ENCODE peak calls at places on chromosomes 11 and 22, in six cellular contexts. V is endodermal cell, Q is transverse colon, N is hepatocyte, L is retinal pigment epithelial cell, T is A549. M is an unnamed sample.

GRCh38 chr22:49039625-49040024 is 788.0 kb downstream of the BRD1 start:
- DNase-seq in V (no peak), T (no peak), Q (no peak), N (no peak), L (no peak), M (no peak)

GRCh38 chr22:24333301-24333700 is 62.7 kb downstream of the SPECC1L start:
- DNase-seq in L (no peak), Q (no peak), V (no peak), T (no peak), N (no peak), M (no peak)

GRCh38 chr11:126390418-126390817 is 34.9 kb downstream of the ST3GAL4 start:
- DNase-seq in V (no peak), T (no peak), Q (no peak), L (no peak), N (no peak), M (no peak)

GRCh38 chr22:30079952-30080533 is at the start of gene HORMAD2:
- DNase-seq in T (no peak), V (peak), Q (peak), L (peak), N (peak), M (no peak)

GRCh38 chr11:83721286-83721685 is 435.1 kb upstream of the CCDC90B start:
- DNase-seq in L (no peak), N (no peak), V (no peak), T (no peak), Q (no peak), M (no peak)

GRCh38 chr11:113885897-113886296 is 10.5 kb upstream of the USP28 start:
- DNase-seq in N (no peak), V (peak), Q (no peak), L (no peak), T (no peak), M (no peak)

GRCh38 chr22:33018232-33018864 is 39.8 kb downstream of the SYN3 start:
- DNase-seq in Q (peak), V (peak), N (peak), L (no peak), T (peak), M (no peak)

GRCh38 chr22:41787331-41787730 is 13.1 kb upstream of the CCDC134 start:
- DNase-seq in N (no peak), V (no peak), T (no peak), L (no peak), Q (no peak), M (no peak)

GRCh38 chr11:29300441-29300840 is 716.4 kb downstream of the KCNA4 start:
- DNase-seq in T (no peak), N (no peak), Q (no peak), L (no peak), V (no peak), M (no peak)

GRCh38 chr11:3674189-3674588 is 3.0 kb upstream of the CHRNA10 start:
- DNase-seq in T (no peak), Q (no peak), N (no peak), V (no peak), L (peak), M (no peak)

GRCh38 chr11:68816917-68817419 is 24.7 kb downstream of the CPT1A start:
- DNase-seq in Q (no peak), V (no peak), L (no peak), T (no peak), N (no peak), M (no peak)

GRCh38 chr11:28058333-28058732 is 49.6 kb downstream of the KIF18A start:
- DNase-seq in T (no peak), V (no peak), L (peak), N (no peak), Q (no peak), M (no peak)

GRCh38 chr22:39496131-39496838 is 5.8 kb upstream of the MIEF1 start:
- DNase-seq in V (peak), N (peak), L (no peak), Q (peak), T (peak), M (no peak)

GRCh38 chr11:70651036-70651435 is 252.7 kb downstream of the CTTN start:
- DNase-seq in V (no peak), T (no peak), L (no peak), Q (no peak), N (no peak), M (no peak)

GRCh38 chr11:119700536-119701346 is 28.3 kb downstream of the NECTIN1 start:
- DNase-seq in Q (no peak), T (no peak), L (no peak), N (no peak), V (no peak), M (no peak)

GRCh38 chr22:41301085-41302015 is at the start of gene ZC3H7B:
- DNase-seq in L (no peak), N (peak), Q (peak), V (peak), T (peak), M (peak)

GRCh38 chr11:46235777-46236688 is 41.4 kb upstream of the CREB3L1 start:
- DNase-seq in V (no peak), L (no peak), T (no peak), N (no peak), Q (no peak), M (no peak)

GRCh38 chr11:118152552-118153471 is at the start of gene SCN4B:
- DNase-seq in N (peak), L (no peak), V (peak), T (peak), Q (peak), M (no peak)

GRCh38 chr22:24069721-24070120 is 58.6 kb downstream of the CABIN1 start:
- DNase-seq in V (no peak), Q (peak), N (no peak), T (no peak), L (no peak), M (no peak)

GRCh38 chr11:46106530-46107407 is 14.5 kb downstream of the PHF21A start:
- DNase-seq in Q (no peak), V (no peak), T (no peak), L (no peak), N (no peak), M (no peak)

GRCh38 chr22:16717699-16718558 is 107.3 kb downstream of the XKR3 start:
- DNase-seq in T (no peak), Q (no peak), L (no peak), V (no peak), N (no peak), M (no peak)

GRCh38 chr11:71545405-71545966 is 2.7 kb upstream of the KRTAP5-9 start:
- DNase-seq in T (no peak), V (no peak), Q (no peak), L (no peak), N (no peak), M (no peak)

GRCh38 chr11:66346476-66347424 is 679 bp downstream of the B4GAT1 start:
- DNase-seq in T (no peak), N (peak), L (no peak), V (no peak), Q (no peak), M (no peak)

GRCh38 chr11:122791836-122792235 is 46.5 kb upstream of the CRTAM start:
- DNase-seq in V (no peak), N (peak), L (peak), Q (no peak), T (no peak), M (no peak)

GRCh38 chr11:8138526-8138925 is 30.3 kb downstream of the RIC3 start:
- DNase-seq in T (no peak), Q (no peak), V (no peak), L (no peak), N (no peak), M (no peak)

GRCh38 chr22:17966403-17966717 is 58.0 kb downstream of the MICAL3 start:
- DNase-seq in N (no peak), Q (no peak), V (no peak), T (no peak), L (no peak), M (no peak)

GRCh38 chr22:17970205-17970708 is 54.1 kb downstream of the MICAL3 start:
- DNase-seq in L (no peak), N (no peak), V (no peak), T (no peak), Q (no peak), M (no peak)

GRCh38 chr22:17969732-17970131 is 54.6 kb downstream of the MICAL3 start:
- DNase-seq in Q (no peak), L (peak), N (peak), T (peak), V (no peak), M (no peak)

GRCh38 chr22:17965538-17966402 is 58.6 kb downstream of the MICAL3 start:
- DNase-seq in T (no peak), L (no peak), V (no peak), N (no peak), Q (no peak), M (no peak)

DNA sequence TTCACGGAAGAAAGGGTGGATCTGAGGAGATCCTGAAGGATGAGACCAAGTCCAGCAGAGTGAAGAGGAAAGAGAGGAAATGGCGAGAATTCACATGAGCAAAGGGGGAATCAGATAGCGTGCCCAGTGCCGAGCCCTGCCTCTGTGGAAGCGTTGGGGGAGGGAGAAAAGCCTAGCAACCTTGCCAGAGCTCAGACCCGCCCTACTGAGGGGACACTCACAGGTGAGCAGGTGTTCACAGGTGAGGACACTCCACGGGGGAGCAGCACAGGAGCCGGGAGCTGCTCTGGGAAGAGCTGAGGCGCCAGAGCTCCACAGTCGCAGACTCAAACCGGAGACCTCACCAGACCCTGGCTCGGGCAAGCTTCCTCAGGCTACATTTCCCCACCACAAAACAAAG is 56.2 kb downstream of the MICAL3 start:
- DNase-seq in N (no peak), Q (no peak), L (no peak), V (no peak), T (no peak), M (no peak)
- TF ChIP-seq CTCF in N (no peak), Q (no peak), L (no peak), V (no peak), T (no peak), M (no peak)

GRCh38 chr11:13114566-13115465 is 105.7 kb downstream of the RASSF10 start:
- DNase-seq in T (peak), Q (peak), L (no peak), V (peak), N (peak), M (no peak)
- TF ChIP-seq CTCF in T (peak), Q (peak), L (peak), V (peak), N (peak), M (peak)

GRCh38 chr11:34869425-34869824 is 46.8 kb downstream of the APIP start:
- DNase-seq in Q (no peak), T (no peak), L (no peak), V (peak), N (no peak), M (no peak)
- TF ChIP-seq CTCF in Q (peak), T (no peak), L (peak), V (peak), N (no peak), M (peak)

GRCh38 chr11:61361237-61361636 is 445 bp downstream of the CYB561A3 start:
- DNase-seq in V (no peak), T (no peak), Q (no peak), L (no peak), N (no peak), M (no peak)
- TF ChIP-seq CTCF in V (no peak), T (no peak), Q (no peak), L (no peak), N (no peak), M (no peak)

GRCh38 chr11:96090711-96091110 is 166.8 kb upstream of the MTMR2 start:
- DNase-seq in Q (no peak), T (no peak), V (no peak), N (no peak), L (no peak), M (no peak)

GRCh38 chr11:96088914-96089313 is 165.0 kb upstream of the MTMR2 start:
- DNase-seq in Q (no peak), N (no peak), V (no peak), T (no peak), L (no peak), M (no peak)

GRCh38 chr11:96092511-96092910 is 168.6 kb upstream of the MTMR2 start:
- DNase-seq in N (no peak), V (no peak), T (no peak), Q (no peak), L (no peak), M (no peak)

GRCh38 chr11:96094156-96094555 is 170.2 kb upstream of the MTMR2 start:
- DNase-seq in V (no peak), Q (no peak), T (no peak), L (no peak), N (no peak), M (no peak)

GRCh38 chr11:96091476-96091875 is 167.6 kb upstream of the MTMR2 start:
- DNase-seq in N (no peak), T (no peak), L (no peak), V (no peak), Q (no peak), M (no peak)
- TF ChIP-seq CTCF in N (no peak), T (peak), L (no peak), V (peak), Q (no peak), M (no peak)

GRCh38 chr22:31749636-31750364 is at the start of gene PRR14L:
- DNase-seq in Q (peak), N (peak), T (peak), V (peak), L (peak), M (peak)
- TF ChIP-seq CTCF in Q (no peak), N (peak), T (no peak), V (no peak), L (peak), M (no peak)

GRCh38 chr11:102306048-102306575 is 11.2 kb upstream of the BIRC3 start:
- DNase-seq in T (peak), L (no peak), V (no peak), N (peak), Q (peak), M (no peak)
- TF ChIP-seq CTCF in T (peak), L (peak), V (peak), N (no peak), Q (no peak), M (no peak)

DNA sequence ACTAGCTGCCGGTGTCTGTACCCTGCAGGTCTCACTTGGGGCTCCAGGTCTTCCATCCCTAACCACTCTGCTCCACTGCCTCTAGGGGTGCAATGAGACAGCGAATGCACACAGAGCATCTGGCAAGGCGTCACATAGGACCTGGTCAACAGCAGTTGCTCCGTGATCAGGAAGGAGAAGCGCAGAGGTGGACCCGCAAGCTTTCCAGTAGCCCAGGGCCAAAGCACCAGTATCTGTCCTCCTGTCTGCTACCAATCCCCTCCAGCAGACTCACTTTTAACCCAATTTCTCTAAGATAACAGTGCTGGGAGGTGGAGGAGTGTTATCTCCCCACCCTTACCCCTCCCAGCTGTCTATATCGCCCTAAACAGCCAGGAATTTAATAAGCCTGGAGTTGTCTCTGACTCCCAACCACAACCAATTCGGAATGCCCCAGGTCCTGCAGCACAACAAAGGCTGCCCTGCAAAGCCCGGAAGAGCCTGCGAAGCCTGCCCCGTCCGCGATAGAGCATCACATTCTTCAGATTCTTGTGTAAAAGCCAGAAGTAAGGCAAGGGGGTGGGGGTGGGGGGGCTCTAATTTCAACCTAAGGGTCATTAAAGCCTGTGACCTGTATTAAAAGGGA is 19.3 kb downstream of the MYH9 start:
- DNase-seq in V (peak), L (peak), Q (no peak), N (peak), T (no peak), M (no peak)
- TF ChIP-seq CTCF in V (peak), L (peak), Q (peak), N (no peak), T (no peak), M (no peak)

M was measured in type B pancreatic cell.